ENCODE peak calls at places on chromosomes 1 and 21, in ten cellular contexts. P, Q, G, Y, D, F, J, S, Z and K are unnamed samples.

GRCh38 chr1:247935781-247936180 is 11.1 kb downstream of the OR2AJ1 start:
- DNase-seq in Q (no peak), Y (no peak), P (no peak), F (no peak), D (no peak), S (no peak), G (no peak), Z (no peak), J (no peak), K (peak; percentile 37)

GRCh38 chr1:6266641-6267040 is 5.7 kb upstream of the GPR153 start:
- DNase-seq in J (no peak), F (no peak), D (no peak), Y (no peak), S (no peak), G (no peak), Q (no peak), P (no peak), Z (no peak), K (no peak)

GRCh38 chr1:67124455-67124854 is 10.3 kb downstream of the C1orf141 start:
- DNase-seq in D (no peak), Z (no peak), G (no peak), Y (no peak), P (no peak), S (no peak), F (no peak), J (no peak), Q (no peak), K (no peak)

GRCh38 chr1:238951809-238952208 is 434.6 kb upstream of the CHRM3 start:
- DNase-seq in S (peak; percentile 53), D (no peak), Q (no peak), J (no peak), G (peak; percentile 40), F (no peak), Z (no peak), P (no peak), Y (no peak), K (no peak)

GRCh38 chr1:162861101-162861500 is at the start of gene CCDC190:
- DNase-seq in P (no peak), G (peak; percentile 47), Q (peak; percentile 59), Y (no peak), S (no peak), Z (no peak), F (no peak), J (no peak), D (no peak), K (no peak)

GRCh38 chr1:2583871-2584341 is 2.7 kb upstream of the PRXL2B start:
- DNase-seq in P (no peak), J (no peak), Q (peak; percentile 32), S (no peak), Z (peak; percentile 56), D (no peak), F (no peak), G (peak; percentile 24), Y (peak; percentile 80), K (no peak)

GRCh38 chr21:32382108-32382601 is 10.7 kb downstream of the URB1 start:
- DNase-seq in J (no peak), G (no peak), F (no peak), Q (no peak), Z (no peak), Y (no peak), P (no peak), S (peak; percentile 55), D (no peak), K (no peak)

GRCh38 chr1:157641177-157641576 is 43.3 kb upstream of the FCRL4 start:
- DNase-seq in S (no peak), J (no peak), Y (no peak), P (no peak), D (no peak), F (no peak), Z (no peak), G (no peak), Q (no peak), K (no peak)

GRCh38 chr1:54239603-54240002 is 39.6 kb downstream of the MRPL37 start:
- DNase-seq in J (no peak), F (no peak), Q (no peak), P (no peak), D (no peak), Z (no peak), Y (no peak), S (no peak), G (no peak), K (no peak)

GRCh38 chr1:16998589-16998988 is 13.1 kb downstream of the ATP13A2 start:
- DNase-seq in S (no peak), Q (no peak), F (no peak), G (no peak), Y (no peak), J (no peak), Z (no peak), D (no peak), P (no peak), K (no peak)

GRCh38 chr1:231337043-231337471 is 595 bp downstream of the EXOC8 start:
- DNase-seq in Q (no peak), Y (no peak), S (no peak), G (no peak), Z (no peak), J (no peak), F (no peak), D (peak; percentile 79), P (no peak), K (peak; percentile 63)

GRCh38 chr1:47031059-47031458 is 7.6 kb downstream of the CYP4X1 start:
- DNase-seq in G (peak; percentile 95), S (peak; percentile 74), D (no peak), Y (no peak), J (no peak), Q (no peak), P (no peak), F (no peak), Z (no peak), K (no peak)

GRCh38 chr21:44711327-44712202 is at the start of gene TSPEAR:
- DNase-seq in P (no peak), Y (peak; percentile 64), F (no peak), D (peak; percentile 54), S (no peak), G (no peak), J (peak; percentile 93), Z (no peak), Q (no peak), K (peak; percentile 44)

GRCh38 chr1:177969825-177970371 is at the start of gene SEC16B:
- DNase-seq in D (no peak), G (no peak), Q (no peak), S (no peak), Y (no peak), Z (peak; percentile 49), J (no peak), P (no peak), F (no peak), K (no peak)

DNA sequence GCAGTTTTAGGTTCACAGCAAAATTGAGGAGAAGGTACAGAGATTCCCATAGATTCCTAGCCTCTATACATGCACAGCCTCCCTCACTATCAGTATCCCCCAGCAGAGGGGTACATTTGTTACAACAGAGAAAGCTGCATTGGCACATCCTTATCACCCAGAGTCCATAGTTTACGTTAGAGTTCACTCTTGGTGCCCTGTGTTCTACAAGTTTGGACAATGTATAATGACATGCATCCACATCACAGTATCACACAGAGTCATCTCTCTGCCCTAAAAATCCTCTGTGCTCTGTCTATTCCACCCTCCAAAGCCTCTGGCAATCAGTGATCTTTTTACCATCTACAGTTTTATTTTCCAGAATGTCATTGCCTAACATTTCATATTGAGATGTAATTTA is 22.3 kb upstream of the RGS16 start:
- DNase-seq in Z (no peak), F (no peak), D (no peak), G (no peak), S (no peak), J (no peak), P (no peak), Q (no peak), Y (no peak), K (no peak)
- TF ChIP-seq CTCF in Z (no peak), F (no peak), D (no peak), G (no peak), S (no peak), J (no peak), P (no peak), Q (no peak), Y (no peak), K (no peak)

GRCh38 chr1:183021405-183022201 is 1.6 kb upstream of the LAMC1 start:
- DNase-seq in G (no peak), J (no peak), S (no peak), D (no peak), F (no peak), Q (no peak), Z (no peak), P (no peak), Y (no peak), K (no peak)
- H3K4me3 ChIP-seq in G (peak overlapping the region; percentile 61), J (peak overlapping the region; percentile 98), S (peak overlapping the region; percentile 89), D (peak overlapping the region; percentile 97), F (peak overlapping the region; percentile 89), Q (peak overlapping the region; percentile 95), Z (no peak overlapping the region), P (peak overlapping the region; percentile 71), Y (peak overlapping the region; percentile 73), K (peak overlapping the region; percentile 91)

DNA sequence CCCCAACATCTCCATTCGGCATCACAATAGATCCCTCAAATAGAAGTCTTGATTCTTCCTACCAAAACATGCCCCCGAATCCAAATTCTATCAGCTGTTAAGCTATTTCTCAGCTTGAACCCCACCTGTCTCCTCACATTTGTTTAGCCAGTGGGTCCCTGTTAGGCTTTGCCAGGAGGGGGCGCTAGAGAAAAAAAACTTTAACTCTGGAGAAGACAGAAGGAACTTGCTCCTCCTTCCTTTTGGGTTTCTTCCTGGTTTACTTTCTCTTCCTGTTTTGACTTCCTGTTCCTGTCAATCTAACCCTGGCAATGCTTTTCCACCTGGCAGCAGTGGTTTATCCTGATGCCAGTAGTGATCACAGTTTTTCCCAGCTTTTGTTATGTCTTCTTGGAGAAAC is 95.6 kb upstream of the KCNK1 start:
- DNase-seq in G (peak; percentile 11), P (no peak), J (no peak), Y (no peak), Q (no peak), S (no peak), F (no peak), Z (no peak), D (no peak), K (no peak)
- TF ChIP-seq CTCF in G (peak; percentile 42), P (peak; percentile 5), J (no peak), Y (peak; percentile 38), Q (peak; percentile 48), S (peak; percentile 44), F (no peak), Z (no peak), D (peak; percentile 12), K (peak; percentile 59)

GRCh38 chr1:201423655-201424610 is 2.4 kb upstream of the TNNI1 start:
- DNase-seq in F (no peak), P (no peak), J (no peak), G (no peak), Y (no peak), D (no peak), S (no peak), Q (no peak), Z (no peak), K (no peak)

GRCh38 chr1:201429771-201430501 is 8.4 kb upstream of the TNNI1 start:
- DNase-seq in G (no peak), S (no peak), Z (no peak), Y (no peak), F (no peak), P (no peak), D (no peak), J (no peak), Q (no peak), K (no peak)

GRCh38 chr1:201426395-201427310 is 5.1 kb upstream of the TNNI1 start:
- DNase-seq in S (no peak), Q (peak; percentile 68), Z (no peak), J (no peak), F (peak; percentile 78), P (no peak), Y (no peak), D (no peak), G (no peak), K (no peak)

GRCh38 chr1:201430790-201431189 is 9.3 kb upstream of the TNNI1 start:
- DNase-seq in D (no peak), G (no peak), Z (no peak), P (no peak), F (no peak), Y (no peak), S (no peak), Q (peak; percentile 39), J (no peak), K (no peak)

GRCh38 chr1:201427923-201428322 is 6.4 kb upstream of the TNNI1 start:
- DNase-seq in Q (no peak), F (no peak), J (no peak), D (no peak), S (no peak), Z (no peak), P (no peak), Y (no peak), G (no peak), K (no peak)
- H3K4me3 ChIP-seq in Q (no peak overlapping the region), F (no peak overlapping the region), J (no peak overlapping the region), D (no peak overlapping the region), S (no peak overlapping the region), Z (no peak overlapping the region), P (no peak overlapping the region), Y (no peak overlapping the region), G (no peak overlapping the region), K (no peak overlapping the region)